ENCODE peak calls at places on chromosomes 11 and 22, in nine cellular contexts. I is lung microvascular endothelial cell; H is dermis microvascular lymphatic vessel endothelial cell; B is GM06990; E is activated T-helper 1 cell treated with anti-CD3 and anti-CD28 coated beads, Interleukin-2, amount 50 U/mL, for 16 hours; V is neural crest cell; M is activated T-cell treated with anti-CD3 and anti-CD28 coated beads for 48 hours; J is NCI-H1436; N is caudate nucleus. K is an unnamed sample.

GRCh38 chr22:41919357-41920224 is 4.7 kb upstream of the SHISA8 start:
- DNase-seq in I (no peak), H (no peak), B (peak), E (no peak), V (peak), M (no peak), J (peak), N (no peak), K (peak)

GRCh38 chr22:48106215-48106614 is 1343.8 kb downstream of the TBC1D22A start:
- DNase-seq in I (no peak), H (no peak), B (no peak), E (no peak), V (no peak), M (no peak), J (no peak), N (no peak), K (no peak)

GRCh38 chr22:46742576-46743221 is 4.6 kb upstream of the CERK start:
- DNase-seq in I (no peak), H (no peak), B (no peak), E (no peak), V (no peak), M (no peak), J (no peak), N (no peak), K (no peak)

GRCh38 chr11:134488913-134489312 is 76.9 kb upstream of the B3GAT1 start:
- DNase-seq in I (no peak), H (no peak), B (no peak), E (no peak), V (no peak), M (no peak), J (no peak), N (no peak), K (no peak)

GRCh38 chr11:65275906-65276305 is 14.1 kb downstream of the POLA2 start:
- DNase-seq in I (no peak), H (no peak), B (no peak), E (no peak), V (no peak), M (no peak), J (no peak), N (no peak), K (no peak)

GRCh38 chr22:45597460-45598192 is 74.0 kb upstream of the ATXN10 start:
- DNase-seq in I (no peak), H (no peak), B (no peak), E (no peak), V (no peak), M (no peak), J (no peak), N (no peak), K (no peak)

GRCh38 chr22:50581950-50582561 is 593 bp downstream of the CHKB start:
- DNase-seq in I (peak), H (no peak), B (no peak), E (no peak), V (no peak), M (peak), J (no peak), N (no peak), K (no peak)

GRCh38 chr22:46110215-46110614 is 40.1 kb upstream of the PPARA start:
- DNase-seq in I (peak), H (no peak), B (no peak), E (no peak), V (no peak), M (peak), J (no peak), N (no peak), K (no peak)

GRCh38 chr11:32902089-32902665 is 9.6 kb downstream of the QSER1 start:
- DNase-seq in I (no peak), H (no peak), B (no peak), E (no peak), V (no peak), M (no peak), J (no peak), N (no peak), K (no peak)

GRCh38 chr22:22886546-22886945 is 1.1 kb upstream of the IGLL5 start:
- DNase-seq in I (no peak), H (no peak), B (no peak), E (no peak), V (no peak), M (no peak), J (no peak), N (no peak), K (no peak)

GRCh38 chr11:117735350-117735977 is 61.6 kb downstream of the DSCAML1 start:
- DNase-seq in I (no peak), H (no peak), B (no peak), E (no peak), V (no peak), M (no peak), J (no peak), N (peak), K (no peak)

K was measured in GM20000.